ENCODE peak calls at places on chromosomes 7 and 10, in seven cellular contexts. R is fibroblast of lung; L is SJCRH30; W is breast epithelium; O is SJSA1; H is right lobe of liver; Q is CD4-positive, CD25-positive, alpha-beta regulatory T cell. E is an unnamed sample.

GRCh38 chr7:88169717-88170320 is 50.0 kb downstream of the SRI start:
- DNase-seq in R (no peak), L (peak; percentile 45), W (no peak), O (no peak), H (no peak), Q (no peak), E (no peak)

GRCh38 chr7:154757756-154758155 is 245.2 kb downstream of the PAXIP1 start:
- DNase-seq in R (no peak), L (no peak), W (no peak), O (no peak), H (no peak), Q (no peak), E (no peak)

GRCh38 chr10:92848037-92848440 is 281 bp upstream of the EXOC6 start:
- DNase-seq in R (no peak), L (peak; percentile 16), W (no peak), O (no peak), H (no peak), Q (no peak), E (no peak)

GRCh38 chr10:78981257-78981969 is 87.4 kb upstream of the ZMIZ1 start:
- DNase-seq in R (no peak), L (no peak), W (no peak), O (no peak), H (no peak), Q (no peak), E (no peak)

GRCh38 chr10:77541944-77542343 is 95.7 kb downstream of the KCNMA1 start:
- DNase-seq in R (no peak), L (no peak), W (no peak), O (no peak), H (no peak), Q (no peak), E (no peak)

GRCh38 chr7:18927134-18927533 is 190.3 kb downstream of the TWIST1 start:
- DNase-seq in R (peak; percentile 86), L (no peak), W (no peak), O (no peak), H (no peak), Q (no peak), E (no peak)

GRCh38 chr7:37352974-37353948 is 95.4 kb downstream of the ELMO1 start:
- DNase-seq in R (no peak), L (peak; percentile 40), W (no peak), O (no peak), H (no peak), Q (peak; percentile 73), E (no peak)

GRCh38 chr7:76225379-76225778 is 23.7 kb downstream of the SRRM3 start:
- DNase-seq in R (peak; percentile 36), L (peak; percentile 73), W (no peak), O (no peak), H (no peak), Q (no peak), E (no peak)

GRCh38 chr10:77532068-77532467 is 105.5 kb downstream of the KCNMA1 start:
- DNase-seq in R (peak; percentile 86), L (no peak), W (no peak), O (peak; percentile 92), H (no peak), Q (no peak), E (no peak)

GRCh38 chr10:3095373-3096139 is 28.2 kb downstream of the PFKP start:
- DNase-seq in R (peak; percentile 100), L (no peak), W (no peak), O (peak; percentile 87), H (no peak), Q (no peak), E (peak; percentile 12)

GRCh38 chr10:131002031-131002861 is 309.3 kb downstream of the TCERG1L start:
- DNase-seq in R (no peak), L (no peak), W (no peak), O (peak; percentile 22), H (no peak), Q (no peak), E (no peak)

GRCh38 chr10:97551271-97551670 is 21.3 kb upstream of the ANKRD2 start:
- DNase-seq in R (no peak), L (no peak), W (no peak), O (no peak), H (no peak), Q (no peak), E (no peak)

GRCh38 chr7:54465095-54465494 is 77.1 kb upstream of the VSTM2A start:
- DNase-seq in R (no peak), L (no peak), W (no peak), O (no peak), H (no peak), Q (no peak), E (no peak)

GRCh38 chr7:5596046-5596895 is 172.6 kb upstream of the TNRC18 start:
- DNase-seq in R (peak; percentile 97), L (peak; percentile 83), W (no peak), O (peak; percentile 93), H (peak; percentile 68), Q (no peak), E (peak; percentile 94)

GRCh38 chr7:157909370-157909769 is 572.6 kb downstream of the DNAJB6 start:
- DNase-seq in R (no peak), L (no peak), W (peak; percentile 48), O (no peak), H (no peak), Q (no peak), E (peak; percentile 62)

GRCh38 chr7:23396222-23396621 is 74.1 kb downstream of the IGF2BP3 start:
- DNase-seq in R (peak; percentile 88), L (no peak), W (no peak), O (no peak), H (no peak), Q (no peak), E (no peak)

DNA sequence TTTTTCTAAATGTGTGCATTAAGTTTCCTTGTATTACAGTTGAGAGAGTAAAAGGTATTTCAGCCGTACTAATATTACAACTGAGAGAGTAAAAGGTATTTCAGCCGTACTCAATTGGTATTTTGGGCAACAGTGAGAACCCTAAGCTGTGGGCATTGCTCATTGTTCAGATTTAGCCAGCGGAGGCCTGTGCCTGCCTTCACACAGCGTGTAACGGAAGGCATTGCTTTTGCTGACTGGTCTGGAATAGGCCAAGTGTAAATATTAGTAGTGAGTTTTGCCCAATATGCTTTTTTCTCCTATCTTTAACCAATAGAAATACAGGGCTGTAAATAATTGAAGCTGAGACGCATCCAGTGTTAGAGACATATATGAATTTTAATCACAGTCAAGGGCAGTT is 130.5 kb downstream of the CELF2 start:
- DNase-seq in R (no peak), L (no peak), W (no peak), O (no peak), H (no peak), Q (no peak), E (no peak)
- H3K4me3 ChIP-seq in R (no peak overlapping the region), L (no peak overlapping the region), W (no peak overlapping the region), O (no peak overlapping the region), H (no peak overlapping the region), Q (peak overlapping the region; percentile 74), E (no peak overlapping the region)

GRCh38 chr10:37682617-37683016 is 174.8 kb downstream of the ZNF248 start:
- DNase-seq in R (no peak), L (no peak), W (no peak), O (peak; percentile 31), H (no peak), Q (no peak), E (no peak)

GRCh38 chr10:37681617-37681999 is 175.8 kb downstream of the ZNF248 start:
- DNase-seq in R (no peak), L (no peak), W (no peak), O (no peak), H (no peak), Q (no peak), E (no peak)

GRCh38 chr10:37684765-37685164 is 172.6 kb downstream of the ZNF248 start:
- DNase-seq in R (no peak), L (no peak), W (no peak), O (no peak), H (no peak), Q (no peak), E (no peak)

GRCh38 chr10:37687581-37687980 is 169.8 kb downstream of the ZNF248 start:
- DNase-seq in R (no peak), L (no peak), W (no peak), O (no peak), H (peak; percentile 8), Q (no peak), E (no peak)

DNA sequence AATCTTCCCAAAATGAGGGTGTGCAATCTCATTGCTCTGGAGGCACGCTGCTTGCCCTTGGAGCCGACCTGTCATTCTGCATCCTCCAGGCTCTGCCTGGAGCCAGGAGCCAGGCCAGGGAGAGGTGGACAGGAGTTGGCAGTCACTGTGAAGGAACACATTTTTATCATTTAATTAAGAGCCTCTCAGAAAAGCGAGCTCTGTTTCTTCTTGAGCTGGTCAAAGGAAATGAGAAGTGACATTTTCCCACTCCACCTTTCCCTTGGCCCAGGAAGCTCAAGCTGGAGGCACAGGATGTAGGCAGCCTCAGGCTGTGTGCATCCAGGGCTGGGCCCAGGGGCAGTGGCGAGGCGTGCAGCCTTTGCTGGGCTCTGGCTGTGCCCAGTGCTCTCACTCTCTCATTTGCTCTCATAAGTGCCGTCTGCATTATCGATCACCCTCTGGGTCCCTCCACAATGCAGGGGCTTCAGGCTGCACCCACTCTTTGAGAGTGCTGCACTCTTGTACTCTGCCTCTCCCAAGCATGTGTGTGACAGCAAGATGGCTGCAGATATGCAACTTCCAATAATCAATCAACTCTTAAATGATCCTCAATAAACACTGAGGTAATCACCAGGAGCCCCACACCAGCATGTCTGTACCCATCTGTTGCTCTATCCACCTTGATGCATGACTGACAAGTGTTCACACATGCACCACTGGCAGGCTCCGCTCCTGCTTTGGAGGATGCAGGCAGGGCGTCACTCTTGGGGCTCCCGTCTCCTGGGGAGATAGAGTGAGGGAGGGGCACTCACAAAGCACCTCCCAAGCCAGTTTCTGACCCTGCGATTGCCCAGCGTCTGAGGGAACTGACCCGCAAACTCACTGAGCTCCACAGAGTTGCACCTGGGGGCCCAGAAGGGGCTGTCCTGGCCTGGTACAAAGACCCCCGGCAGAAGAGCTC is 171.4 kb downstream of the ZNF248 start:
- DNase-seq in R (no peak), L (no peak), W (no peak), O (no peak), H (no peak), Q (no peak), E (no peak)
- H3K9me3 ChIP-seq in R (no peaks in the 10 kb centered on the region), L (no peaks in the 10 kb centered on the region), W (peaks cover 12% of the 10 kb centered on the region), O (no peaks in the 10 kb centered on the region), H (no peaks in the 10 kb centered on the region), Q (no peaks in the 10 kb centered on the region), E (no peaks in the 10 kb centered on the region)

GRCh38 chr10:113024930-113025329 is 74.9 kb downstream of the TCF7L2 start:
- DNase-seq in R (no peak), L (no peak), W (no peak), O (no peak), H (no peak), Q (no peak), E (no peak)
- H3K4me1 ChIP-seq in R (peaks cover 12% of the 10 kb centered on the region), L (peaks cover 31% of the 10 kb centered on the region), W (peaks cover 30% of the 10 kb centered on the region), O (peaks cover 59% of the 10 kb centered on the region), H (peaks cover 48% of the 10 kb centered on the region), Q (no peaks in the 10 kb centered on the region), E (peaks cover 26% of the 10 kb centered on the region)

GRCh38 chr7:45088821-45089313 is at the start of gene NACAD:
- DNase-seq in R (peak; percentile 28), L (peak; percentile 77), W (no peak), O (no peak), H (no peak), Q (no peak), E (no peak)

GRCh38 chr7:45088146-45088701 is 545 bp downstream of the NACAD start:
- DNase-seq in R (no peak), L (no peak), W (no peak), O (no peak), H (no peak), Q (no peak), E (peak; percentile 61)

GRCh38 chr7:45086348-45087065 is 2.3 kb downstream of the NACAD start:
- DNase-seq in R (no peak), L (no peak), W (no peak), O (no peak), H (no peak), Q (no peak), E (peak; percentile 40)

GRCh38 chr7:45087301-45088145 is 1.2 kb downstream of the NACAD start:
- DNase-seq in R (no peak), L (no peak), W (no peak), O (no peak), H (no peak), Q (no peak), E (peak; percentile 47)

GRCh38 chr7:45089314-45089891 is 634 bp upstream of the NACAD start:
- DNase-seq in R (peak; percentile 58), L (peak; percentile 75), W (no peak), O (peak; percentile 70), H (no peak), Q (peak; percentile 50), E (peak; percentile 88)
- H3K4me3 ChIP-seq in R (peak overlapping the region; percentile 53), L (peak overlapping the region; percentile 64), W (peak overlapping the region; percentile 83), O (peak overlapping the region; percentile 52), H (peak overlapping the region; percentile 29), Q (no peak overlapping the region), E (peak overlapping the region; percentile 55)